ENCODE peak calls at places on chromosomes 13 and 19, in four cellular contexts. X is AG09319, P is endodermal cell, E is H9. K is an unnamed sample.

GRCh38 chr13:48446454-48446853 is 33.5 kb upstream of the LPAR6 start:
- DNase-seq in X (no peak), E (no peak), P (no peak), K (no peak)

GRCh38 chr13:71254384-71254783 is 612.6 kb downstream of the DACH1 start:
- DNase-seq in P (peak), X (no peak), E (no peak), K (no peak)

GRCh38 chr19:7292950-7293794 is 1.0 kb downstream of the INSR start:
- DNase-seq in X (no peak), P (peak), E (peak), K (no peak)

GRCh38 chr13:77460195-77460594 is 75.3 kb upstream of the SCEL start:
- DNase-seq in E (no peak), P (no peak), X (no peak), K (no peak)

GRCh38 chr19:45021971-45022370 is 16.9 kb upstream of the CLASRP start:
- DNase-seq in P (no peak), E (no peak), X (no peak), K (no peak)

GRCh38 chr19:15154002-15154612 is 46.7 kb downstream of the NOTCH3 start:
- DNase-seq in P (peak), E (peak), X (no peak), K (no peak)

GRCh38 chr13:57874530-57874929 is 243.0 kb downstream of the PCDH17 start:
- DNase-seq in E (no peak), P (peak), X (no peak), K (no peak)

GRCh38 chr19:50794778-50795664 is 4.8 kb downstream of the ACP4 start:
- DNase-seq in E (no peak), X (no peak), P (peak), K (peak)

GRCh38 chr19:17328517-17329060 is 6.1 kb downstream of the ANO8 start:
- DNase-seq in X (no peak), P (peak), E (no peak), K (no peak)

GRCh38 chr13:50810468-50810867 is 33.0 kb downstream of the DLEU7 start:
- DNase-seq in P (no peak), X (no peak), E (no peak), K (no peak)

GRCh38 chr13:80040219-80040976 is 300.5 kb downstream of the SPRY2 start:
- DNase-seq in P (no peak), E (no peak), X (peak), K (no peak)